ENCODE peak calls at places on chromosomes 11 and 22, in ten cellular contexts. U is nephron progenitor cell; A is effector memory CD4-positive, alpha-beta T cell; Q is stimulated activated CD4-positive, alpha-beta T cell treated with anti-CD3 and anti-CD28 coated beads, Interleukin-4, amount 100 ng/mL, for 48 hours; L is colonic mucosa; V is thoracic aorta; X is WTC11; Y is A549; E is RWPE2; S is osteoblast. K is an unnamed sample.

GRCh38 chr22:49241174-49241851 is 586.4 kb downstream of the BRD1 start:
- DNase-seq in U (no peak), A (no peak), Q (no peak), L (no peak), V (no peak), X (no peak), Y (no peak), E (no peak), S (no peak), K (no peak)

GRCh38 chr22:25053153-25053805 is 100.8 kb downstream of the KIAA1671 start:
- DNase-seq in U (no peak), A (no peak), Q (no peak), L (peak; percentile 81), V (no peak), X (no peak), Y (no peak), E (no peak), S (peak; percentile 81), K (no peak)

GRCh38 chr22:40220316-40221054 is 42.8 kb downstream of the TNRC6B start:
- DNase-seq in U (no peak), A (no peak), Q (no peak), L (no peak), V (no peak), X (no peak), Y (no peak), E (no peak), S (peak; percentile 63), K (no peak)

GRCh38 chr11:71946144-71946571 is 17.3 kb downstream of the RNF121 start:
- DNase-seq in U (no peak), A (no peak), Q (no peak), L (no peak), V (no peak), X (no peak), Y (peak; percentile 53), E (no peak), S (peak; percentile 78), K (no peak)

GRCh38 chr11:48116843-48117242 is 99.8 kb upstream of the OR4B1 start:
- DNase-seq in U (no peak), A (no peak), Q (no peak), L (no peak), V (no peak), X (peak; percentile 31), Y (peak; percentile 35), E (no peak), S (no peak), K (no peak)

GRCh38 chr11:101428918-101429317 is 154.9 kb downstream of the TRPC6 start:
- DNase-seq in U (no peak), A (no peak), Q (no peak), L (no peak), V (no peak), X (no peak), Y (no peak), E (no peak), S (no peak), K (no peak)

GRCh38 chr11:36110698-36111410 is 167.0 kb downstream of the LDLRAD3 start:
- DNase-seq in U (no peak), A (no peak), Q (no peak), L (no peak), V (no peak), X (no peak), Y (no peak), E (no peak), S (no peak), K (no peak)

GRCh38 chr22:38080847-38081635 is 2.9 kb downstream of the SLC16A8 start:
- DNase-seq in U (peak; percentile 52), A (no peak), Q (no peak), L (peak; percentile 41), V (no peak), X (peak; percentile 68), Y (no peak), E (no peak), S (peak; percentile 95), K (no peak)

GRCh38 chr11:28529540-28530410 is 421.6 kb downstream of the METTL15 start:
- DNase-seq in U (peak; percentile 4), A (no peak), Q (no peak), L (no peak), V (no peak), X (no peak), Y (no peak), E (no peak), S (peak; percentile 55), K (no peak)

GRCh38 chr11:46808804-46809431 is 37.2 kb downstream of the CKAP5 start:
- DNase-seq in U (no peak), A (no peak), Q (no peak), L (no peak), V (no peak), X (no peak), Y (peak; percentile 31), E (no peak), S (no peak), K (no peak)

GRCh38 chr11:6606471-6607189 is 3.1 kb downstream of the ILK start:
- DNase-seq in U (peak; percentile 93), A (peak; percentile 28), Q (peak; percentile 59), L (peak; percentile 92), V (peak; percentile 90), X (peak; percentile 92), Y (peak; percentile 93), E (peak; percentile 94), S (peak; percentile 98), K (no peak)

GRCh38 chr11:64771861-64772260 is 6.5 kb downstream of the SF1 start:
- DNase-seq in U (no peak), A (no peak), Q (no peak), L (no peak), V (no peak), X (no peak), Y (no peak), E (no peak), S (no peak), K (no peak)

GRCh38 chr11:106961518-106961917 is 56.8 kb downstream of the GUCY1A2 start:
- DNase-seq in U (no peak), A (no peak), Q (no peak), L (no peak), V (no peak), X (no peak), Y (no peak), E (no peak), S (peak; percentile 3), K (no peak)

GRCh38 chr11:64355078-64355940 is 3.7 kb upstream of the RPS6KA4 start:
- DNase-seq in U (peak; percentile 69), A (no peak), Q (no peak), L (peak; percentile 77), V (peak; percentile 51), X (peak; percentile 85), Y (peak; percentile 96), E (peak; percentile 85), S (peak; percentile 100), K (peak; percentile 84)

GRCh38 chr11:73430326-73430725 is 54.1 kb downstream of the RELT start:
- DNase-seq in U (no peak), A (no peak), Q (no peak), L (no peak), V (no peak), X (no peak), Y (no peak), E (no peak), S (no peak), K (no peak)

GRCh38 chr11:45266693-45267451 is 19.3 kb downstream of the SYT13 start:
- DNase-seq in U (peak; percentile 42), A (no peak), Q (peak; percentile 20), L (peak; percentile 89), V (no peak), X (peak; percentile 86), Y (no peak), E (no peak), S (no peak), K (no peak)

GRCh38 chr11:13344818-13345217 is 67.2 kb downstream of the BMAL1 start:
- DNase-seq in U (no peak), A (no peak), Q (no peak), L (no peak), V (no peak), X (no peak), Y (no peak), E (no peak), S (no peak), K (no peak)

GRCh38 chr22:16586170-16586569 is 6.4 kb downstream of the CCT8L2 start:
- DNase-seq in U (no peak), A (no peak), Q (no peak), L (no peak), V (no peak), X (no peak), Y (no peak), E (no peak), S (no peak), K (no peak)

GRCh38 chr11:15730617-15731385 is 616.1 kb downstream of the INSC start:
- DNase-seq in U (no peak), A (no peak), Q (no peak), L (no peak), V (no peak), X (no peak), Y (no peak), E (no peak), S (no peak), K (no peak)

GRCh38 chr11:65498042-65498726 is 661 bp upstream of the MALAT1 start:
- DNase-seq in U (peak; percentile 26), A (peak; percentile 38), Q (peak; percentile 58), L (no peak), V (no peak), X (no peak), Y (no peak), E (no peak), S (peak; percentile 44), K (no peak)

GRCh38 chr11:15146271-15147003 is 31.7 kb downstream of the INSC start:
- DNase-seq in U (no peak), A (no peak), Q (no peak), L (no peak), V (no peak), X (no peak), Y (no peak), E (no peak), S (peak; percentile 68), K (no peak)

GRCh38 chr11:64894070-64894811 is 15.8 kb upstream of the EHD1 start:
- DNase-seq in U (peak; percentile 96), A (peak; percentile 81), Q (peak; percentile 92), L (peak; percentile 96), V (peak; percentile 55), X (peak; percentile 95), Y (peak; percentile 83), E (no peak), S (peak; percentile 98), K (peak; percentile 98)

GRCh38 chr11:134282121-134283045 is 6.2 kb downstream of the GLB1L3 start:
- DNase-seq in U (no peak), A (no peak), Q (no peak), L (no peak), V (no peak), X (no peak), Y (no peak), E (no peak), S (no peak), K (no peak)

GRCh38 chr22:35539487-35539886 is 1.1 kb upstream of the RASD2 start:
- DNase-seq in U (no peak), A (no peak), Q (no peak), L (no peak), V (no peak), X (no peak), Y (no peak), E (no peak), S (no peak), K (no peak)

GRCh38 chr11:74388678-74389327 is 9.4 kb downstream of the PGM2L1 start:
- DNase-seq in U (peak; percentile 53), A (peak; percentile 7), Q (peak; percentile 68), L (peak; percentile 81), V (peak; percentile 19), X (no peak), Y (peak; percentile 21), E (no peak), S (no peak), K (no peak)

GRCh38 chr11:118051136-118051610 is 25.7 kb upstream of the TMPRSS4 start:
- DNase-seq in U (no peak), A (no peak), Q (no peak), L (no peak), V (no peak), X (no peak), Y (no peak), E (no peak), S (no peak), K (no peak)

GRCh38 chr22:37198290-37199102 is 10.4 kb upstream of the C1QTNF6 start:
- DNase-seq in U (peak; percentile 95), A (peak; percentile 74), Q (peak; percentile 88), L (peak; percentile 95), V (no peak), X (peak; percentile 87), Y (peak; percentile 74), E (peak; percentile 62), S (peak; percentile 96), K (peak; percentile 82)

GRCh38 chr11:2077061-2077802 is 62.0 kb downstream of the IGF2 start:
- DNase-seq in U (no peak), A (no peak), Q (peak; percentile 27), L (no peak), V (no peak), X (no peak), Y (peak; percentile 51), E (no peak), S (peak; percentile 92), K (no peak)